ENCODE peak calls at places on chromosomes 1 and 21, in four cellular contexts. O is HFFc6, D is PC-3, G is body of pancreas. Q is an unnamed sample.

GRCh38 chr21:37075214-37075770 is 2.2 kb downstream of the TTC3 start:
- DNase-seq in D (no peak), O (no peak), G (no peak), Q (no peak)

GRCh38 chr1:9181990-9182783 is 52.4 kb upstream of the H6PD start:
- DNase-seq in O (no peak), D (peak), G (peak), Q (peak)

GRCh38 chr1:94801919-94802546 is 18.1 kb upstream of the SLC44A3 start:
- DNase-seq in O (peak), G (peak), D (peak), Q (peak)

GRCh38 chr1:229209816-229210215 is 61.1 kb upstream of the RAB4A start:
- DNase-seq in D (no peak), O (no peak), G (no peak), Q (no peak)

GRCh38 chr1:237799762-237800474 is 90.8 kb downstream of the ZP4 start:
- DNase-seq in G (peak), D (peak), O (peak), Q (peak)

GRCh38 chr1:107777664-107778047 is 187.3 kb downstream of the VAV3 start:
- DNase-seq in G (no peak), O (no peak), D (no peak), Q (no peak)

GRCh38 chr1:182249201-182249676 is 142.4 kb downstream of the GLUL start:
- DNase-seq in O (no peak), G (peak), D (peak), Q (no peak)

GRCh38 chr21:29256125-29256895 is 42.4 kb upstream of the BACH1 start:
- DNase-seq in O (no peak), G (no peak), D (peak), Q (peak)

GRCh38 chr1:230792691-230793462 is 45.7 kb downstream of the CAPN9 start:
- DNase-seq in O (peak), G (no peak), D (peak), Q (peak)

GRCh38 chr1:32702599-32703478 is at the start of gene SYNC:
- DNase-seq in D (peak), G (peak), O (peak), Q (peak)

GRCh38 chr1:203706444-203706843 is 58.5 kb upstream of the LAX1 start:
- DNase-seq in O (no peak), G (no peak), D (no peak), Q (peak)

GRCh38 chr1:41382531-41383090 is 21.4 kb downstream of the FOXO6 start:
- DNase-seq in O (no peak), D (peak), G (peak), Q (peak)

GRCh38 chr1:93597697-93598096 is 83.9 kb downstream of the BCAR3 start:
- DNase-seq in D (no peak), G (no peak), O (no peak), Q (peak)

GRCh38 chr1:178543291-178543609 is 30.3 kb downstream of the TEX35 start:
- DNase-seq in G (no peak), O (no peak), D (no peak), Q (no peak)

GRCh38 chr1:212649020-212649419 is 40.5 kb downstream of the ATF3 start:
- DNase-seq in G (no peak), O (no peak), D (no peak), Q (no peak)

GRCh38 chr1:4227986-4228385 is 327.9 kb upstream of the C1orf174 start:
- DNase-seq in O (no peak), G (no peak), D (no peak), Q (no peak)

GRCh38 chr1:119954476-119955422 is 58.4 kb upstream of the ADAM30 start:
- DNase-seq in O (no peak), D (no peak), G (no peak), Q (no peak)

GRCh38 chr1:54791880-54792522 is 9.1 kb downstream of the TTC22 start:
- DNase-seq in D (peak), O (peak), G (peak), Q (peak)

GRCh38 chr1:203906932-203907331 is 45.5 kb downstream of the SNRPE start:
- DNase-seq in G (no peak), O (peak), D (peak), Q (peak)

GRCh38 chr1:228416217-228416971 is at the start of gene TRIM17:
- DNase-seq in O (no peak), G (peak), D (no peak), Q (no peak)

GRCh38 chr1:229411434-229412055 is 22.3 kb downstream of the ACTA1 start:
- DNase-seq in O (no peak), G (no peak), D (no peak), Q (no peak)

GRCh38 chr1:16352842-16353535 is 709 bp upstream of the FBXO42 start:
- DNase-seq in O (no peak), G (peak), D (peak), Q (no peak)

GRCh38 chr1:204123376-204123775 is 28.5 kb downstream of the ETNK2 start:
- DNase-seq in D (no peak), G (peak), O (no peak), Q (no peak)

GRCh38 chr1:6116137-6116536 is 64.0 kb downstream of the CHD5 start:
- DNase-seq in D (peak), O (peak), G (no peak), Q (peak)

GRCh38 chr21:45122432-45123132 is 48.2 kb downstream of the ADARB1 start:
- DNase-seq in O (no peak), G (no peak), D (no peak), Q (no peak)

DNA sequence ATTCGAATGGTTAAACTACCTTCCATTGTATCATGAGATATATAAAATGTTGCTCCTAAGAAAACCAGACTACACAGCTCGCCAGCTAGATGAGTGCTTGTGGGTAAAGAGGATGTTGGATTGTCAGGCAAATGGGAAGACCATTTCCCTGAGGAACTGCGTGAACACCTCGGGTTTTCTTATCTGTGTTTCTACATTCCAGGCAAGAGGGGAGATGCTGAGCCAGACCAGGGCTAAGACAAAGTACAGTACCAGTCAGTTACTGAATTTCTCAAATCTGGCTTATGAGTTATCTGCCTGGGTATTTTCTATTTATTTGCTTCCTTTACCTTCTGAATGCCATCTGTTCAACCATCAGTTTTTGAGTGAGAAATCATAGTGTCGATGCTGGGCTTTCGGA is 170.8 kb downstream of the PLA2G4A start:
- DNase-seq in O (no peak), G (no peak), D (no peak), Q (no peak)
- TF ChIP-seq CTCF in O (no peak), G (no peak), D (no peak), Q (no peak)

GRCh38 chr1:106646261-106646660 is 410.2 kb upstream of the PRMT6 start:
- DNase-seq in D (no peak), G (no peak), O (no peak), Q (no peak)

DNA sequence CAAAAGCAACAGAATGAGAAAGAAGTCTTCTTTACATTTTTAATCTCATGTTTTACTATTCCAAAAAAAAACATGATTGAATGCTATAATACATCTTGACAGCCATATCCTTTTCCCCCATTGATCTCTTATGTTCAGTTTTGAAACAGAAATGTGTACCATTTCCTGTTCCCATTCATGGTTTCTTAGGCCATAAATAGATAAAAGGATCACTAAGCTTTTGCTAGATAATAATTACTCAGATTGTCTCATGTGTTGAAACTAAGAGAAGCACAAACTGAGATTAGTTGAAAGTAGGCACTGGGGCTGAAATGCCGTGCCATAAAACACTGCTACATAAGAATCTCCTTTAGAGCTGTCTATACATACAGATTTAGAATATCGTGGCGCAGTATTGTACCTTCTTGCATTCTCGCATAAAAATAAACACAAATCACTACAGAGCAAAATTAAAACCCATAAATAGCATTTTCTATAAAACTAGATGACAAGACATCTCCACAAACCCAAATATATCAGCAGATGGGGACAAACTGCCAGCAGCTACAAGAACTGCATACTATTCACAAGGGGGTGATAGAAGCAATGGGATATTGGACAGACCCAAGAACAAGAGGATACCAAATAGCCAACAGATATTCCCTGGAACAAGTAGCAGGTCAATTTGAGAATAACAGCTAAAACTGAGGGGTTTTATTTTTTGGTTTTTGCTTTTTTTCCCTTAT is 405.3 kb upstream of the PRMT6 start:
- DNase-seq in O (no peak), D (no peak), G (no peak), Q (no peak)
- TF ChIP-seq CTCF in O (no peak), D (no peak), G (no peak), Q (no peak)

GRCh38 chr1:200894712-200895447 is at the start of gene INAVA:
- DNase-seq in G (peak), D (peak), O (no peak), Q (peak)
- TF ChIP-seq CTCF in G (peak), D (peak), O (no peak), Q (peak)

DNA sequence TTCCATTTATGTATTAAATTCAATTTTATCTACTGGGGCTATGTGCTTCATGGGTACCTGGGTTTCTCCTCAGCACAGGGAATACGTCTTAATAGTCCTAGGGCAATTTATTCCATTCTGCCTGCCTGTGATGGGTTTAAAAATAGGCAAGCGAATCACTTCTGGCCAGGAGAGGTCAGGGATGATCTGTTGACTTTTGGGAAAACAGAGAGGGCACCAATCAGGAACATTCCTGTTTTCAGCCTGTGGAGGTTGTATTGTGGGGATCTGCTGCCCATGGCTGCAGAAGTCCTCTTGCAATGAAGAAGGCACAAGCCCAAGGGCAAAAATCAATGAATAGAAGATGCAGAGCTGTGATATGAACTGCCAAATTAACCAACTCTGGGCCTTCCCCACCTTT is 303.1 kb downstream of the CTH start:
- DNase-seq in D (no peak), G (no peak), O (no peak), Q (no peak)
- TF ChIP-seq CTCF in D (no peak), G (no peak), O (no peak), Q (no peak)

GRCh38 chr1:38225745-38226144 is 179.2 kb upstream of the POU3F1 start:
- DNase-seq in D (no peak), O (no peak), G (no peak), Q (no peak)
- TF ChIP-seq CTCF in D (no peak), O (no peak), G (no peak), Q (no peak)

GRCh38 chr1:14549897-14550635 is 48.4 kb upstream of the KAZN start:
- DNase-seq in O (no peak), G (no peak), D (no peak), Q (no peak)
- TF ChIP-seq CTCF in O (no peak), G (no peak), D (peak), Q (no peak)

DNA sequence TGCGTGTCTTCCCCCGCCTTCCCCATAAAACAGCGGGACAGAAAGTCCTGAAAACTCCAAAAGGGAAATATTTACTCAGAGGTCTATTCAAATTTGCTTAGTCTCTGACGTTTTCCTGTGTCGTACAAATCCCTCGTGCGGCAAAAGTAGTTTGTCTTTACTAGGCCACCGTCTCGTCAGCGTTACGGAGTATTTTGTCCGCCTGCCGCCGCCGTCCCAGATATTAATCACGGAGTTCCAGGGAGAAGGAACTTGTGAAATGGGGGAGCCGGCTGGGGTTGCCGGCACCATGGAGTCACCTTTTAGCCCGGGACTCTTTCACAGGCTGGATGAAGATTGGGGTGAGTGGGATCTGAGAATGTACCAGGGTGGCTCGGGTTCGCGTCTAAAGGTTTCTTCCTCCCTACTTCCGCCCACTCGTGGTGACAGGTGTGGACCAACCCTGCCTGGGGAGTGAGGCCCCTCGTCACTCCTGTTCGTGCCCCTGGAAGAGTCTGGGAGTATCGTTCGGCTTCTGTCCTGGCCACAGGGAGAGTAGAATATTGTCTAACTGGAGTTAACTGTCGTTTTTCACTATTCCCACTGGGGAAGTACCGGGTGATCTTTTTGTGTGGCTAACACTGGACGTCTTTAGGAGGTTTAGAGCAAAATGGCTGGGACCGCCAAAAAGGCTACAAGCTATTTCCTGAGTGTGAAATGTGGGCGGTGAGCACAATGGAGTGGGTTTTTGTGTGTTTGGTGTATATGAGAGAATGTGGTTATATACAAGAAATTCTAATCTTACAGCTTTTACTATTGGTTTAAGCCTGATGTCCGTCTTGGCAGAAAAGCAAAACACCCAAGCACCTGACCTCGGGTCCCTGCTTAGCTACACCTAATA is at the start of gene ATF6:
- DNase-seq in D (peak), O (peak), G (peak), Q (peak)
- TF ChIP-seq CTCF in D (no peak), O (peak), G (peak), Q (no peak)

GRCh38 chr1:67704351-67704750 is 19.4 kb downstream of the GADD45A start:
- DNase-seq in G (no peak), O (no peak), D (no peak), Q (no peak)

GRCh38 chr1:67696708-67697107 is 11.7 kb downstream of the GADD45A start:
- DNase-seq in D (no peak), G (no peak), O (no peak), Q (no peak)

GRCh38 chr1:67700220-67700619 is 15.2 kb downstream of the GADD45A start:
- DNase-seq in D (peak), O (no peak), G (no peak), Q (no peak)

GRCh38 chr1:67701876-67702275 is 16.9 kb downstream of the GADD45A start:
- DNase-seq in D (no peak), O (no peak), G (no peak), Q (no peak)

DNA sequence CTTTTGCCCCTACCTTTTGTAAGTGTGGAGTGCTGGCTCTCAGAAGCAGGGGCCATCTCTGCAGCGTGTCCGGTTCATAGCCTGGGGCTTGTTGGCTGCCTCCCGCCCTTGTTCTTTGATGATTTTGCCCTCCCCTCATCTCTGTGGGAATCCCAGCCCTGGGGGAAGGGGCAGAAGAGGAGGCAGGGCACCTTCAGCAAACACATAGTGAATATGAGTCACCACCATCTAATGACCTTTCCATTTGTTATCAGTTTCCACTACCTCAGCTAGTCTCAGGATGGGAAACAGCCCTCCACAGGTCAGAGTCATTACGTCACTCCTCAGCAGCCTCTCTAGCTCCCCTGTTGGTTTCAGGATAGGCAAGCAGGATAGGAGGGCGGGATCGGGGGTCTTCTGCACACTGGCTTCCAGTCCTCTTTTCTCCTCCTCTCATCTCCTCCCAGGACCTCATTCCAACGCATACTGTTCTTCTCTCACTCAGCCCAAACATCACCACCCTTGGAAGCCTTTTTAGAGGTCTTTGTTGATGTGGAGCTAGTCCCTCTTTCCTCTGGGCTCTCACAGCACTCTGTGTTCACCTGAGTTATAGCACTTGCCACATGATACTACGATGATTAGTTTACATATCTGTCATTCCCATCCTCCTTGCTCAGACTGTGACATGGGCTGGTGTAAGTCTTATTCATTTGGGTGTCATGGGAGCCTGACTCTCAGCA is 15.8 kb downstream of the GADD45A start:
- DNase-seq in G (no peak), D (peak), O (no peak), Q (peak)
- TF ChIP-seq CTCF in G (peak), D (peak), O (peak), Q (no peak)

GRCh38 chr1:186802388-186802787 is 26.4 kb upstream of the PLA2G4A start:
- DNase-seq in D (no peak), G (no peak), O (no peak), Q (peak)

GRCh38 chr1:186807162-186807561 is 21.6 kb upstream of the PLA2G4A start:
- DNase-seq in D (no peak), O (no peak), G (no peak), Q (no peak)

GRCh38 chr1:186811892-186812291 is 16.9 kb upstream of the PLA2G4A start:
- DNase-seq in G (no peak), D (no peak), O (no peak), Q (no peak)

GRCh38 chr1:186804669-186805068 is 24.1 kb upstream of the PLA2G4A start:
- DNase-seq in D (no peak), G (no peak), O (no peak), Q (no peak)

GRCh38 chr1:186806477-186806876 is 22.3 kb upstream of the PLA2G4A start:
- DNase-seq in D (peak), O (peak), G (peak), Q (peak)
- TF ChIP-seq CTCF in D (peak), O (peak), G (no peak), Q (no peak)

Q was measured in MCF 10A.